ENCODE peak calls at places on chromosomes 13 and 19, in seven cellular contexts. One of them, this sample, is unnamed.

GRCh38 chr13:99265162-99265822 is 7.1 kb upstream of the GPR18 start:
- DNase-seq in T-cell: no peak
- DNase-seq in NCI-H1105: no peak
- DNase-seq in kidney tubule cell: no peak
- DNase-seq in SHP77: no peak
- DNase-seq in AG10803: no peak
- DNase-seq in anterior cingulate cortex: no peak
- DNase-seq in this sample: no peak

GRCh38 chr19:15195381-15195964 is 5.3 kb downstream of the NOTCH3 start:
- DNase-seq in T-cell: no peak
- DNase-seq in NCI-H1105: peak; percentile 66
- DNase-seq in kidney tubule cell: peak; percentile 59
- DNase-seq in SHP77: no peak
- DNase-seq in AG10803: peak; percentile 58
- DNase-seq in anterior cingulate cortex: no peak
- DNase-seq in this sample: no peak

GRCh38 chr19:18520848-18521691 is 800 bp downstream of the ELL start:
- DNase-seq in T-cell: no peak
- DNase-seq in NCI-H1105: no peak
- DNase-seq in kidney tubule cell: peak; percentile 23
- DNase-seq in SHP77: no peak
- DNase-seq in AG10803: no peak
- DNase-seq in anterior cingulate cortex: no peak
- DNase-seq in this sample: no peak

GRCh38 chr13:75339635-75340374 is 142.2 kb downstream of the TBC1D4 start:
- DNase-seq in T-cell: no peak
- DNase-seq in NCI-H1105: no peak
- DNase-seq in kidney tubule cell: no peak
- DNase-seq in SHP77: no peak
- DNase-seq in AG10803: no peak
- DNase-seq in anterior cingulate cortex: no peak
- DNase-seq in this sample: no peak

GRCh38 chr13:77022341-77022740 is 4.6 kb downstream of the FBXL3 start:
- DNase-seq in T-cell: no peak
- DNase-seq in NCI-H1105: no peak
- DNase-seq in kidney tubule cell: peak; percentile 25
- DNase-seq in SHP77: no peak
- DNase-seq in AG10803: peak; percentile 53
- DNase-seq in anterior cingulate cortex: no peak
- DNase-seq in this sample: no peak

GRCh38 chr19:33630880-33631627 is 9.3 kb downstream of the CHST8 start:
- DNase-seq in T-cell: no peak
- DNase-seq in NCI-H1105: no peak
- DNase-seq in kidney tubule cell: no peak
- DNase-seq in SHP77: no peak
- DNase-seq in AG10803: no peak
- DNase-seq in anterior cingulate cortex: no peak
- DNase-seq in this sample: no peak

GRCh38 chr19:2413629-2414028 is 13.8 kb downstream of the TIMM13 start:
- DNase-seq in T-cell: no peak
- DNase-seq in NCI-H1105: no peak
- DNase-seq in kidney tubule cell: no peak
- DNase-seq in SHP77: no peak
- DNase-seq in AG10803: no peak
- DNase-seq in anterior cingulate cortex: no peak
- DNase-seq in this sample: no peak

GRCh38 chr13:65825039-65825438 is 1405.1 kb downstream of the PCDH9 start:
- DNase-seq in T-cell: no peak
- DNase-seq in NCI-H1105: no peak
- DNase-seq in kidney tubule cell: no peak
- DNase-seq in SHP77: no peak
- DNase-seq in AG10803: no peak
- DNase-seq in anterior cingulate cortex: no peak
- DNase-seq in this sample: no peak

GRCh38 chr13:21011378-21011777 is 50.0 kb downstream of the LATS2 start:
- DNase-seq in T-cell: no peak
- DNase-seq in NCI-H1105: no peak
- DNase-seq in kidney tubule cell: peak; percentile 67
- DNase-seq in SHP77: no peak
- DNase-seq in AG10803: peak; percentile 63
- DNase-seq in anterior cingulate cortex: no peak
- DNase-seq in this sample: no peak

GRCh38 chr13:110034031-110034430 is 247.6 kb upstream of the IRS2 start:
- DNase-seq in T-cell: no peak
- DNase-seq in NCI-H1105: no peak
- DNase-seq in kidney tubule cell: no peak
- DNase-seq in SHP77: no peak
- DNase-seq in AG10803: no peak
- DNase-seq in anterior cingulate cortex: no peak
- DNase-seq in this sample: no peak

GRCh38 chr19:4730740-4731171 is 7.1 kb upstream of the DPP9 start:
- DNase-seq in T-cell: peak; percentile 56
- DNase-seq in NCI-H1105: no peak
- DNase-seq in kidney tubule cell: peak; percentile 22
- DNase-seq in SHP77: no peak
- DNase-seq in AG10803: no peak
- DNase-seq in anterior cingulate cortex: no peak
- DNase-seq in this sample: no peak

GRCh38 chr13:30561506-30561905 is 56.2 kb upstream of the USPL1 start:
- DNase-seq in T-cell: no peak
- DNase-seq in NCI-H1105: no peak
- DNase-seq in kidney tubule cell: peak; percentile 24
- DNase-seq in SHP77: no peak
- DNase-seq in AG10803: peak; percentile 35
- DNase-seq in anterior cingulate cortex: no peak
- DNase-seq in this sample: no peak

GRCh38 chr13:33204130-33204927 is 81.2 kb downstream of the STARD13 start:
- DNase-seq in T-cell: no peak
- DNase-seq in NCI-H1105: no peak
- DNase-seq in kidney tubule cell: no peak
- DNase-seq in SHP77: no peak
- DNase-seq in AG10803: peak; percentile 98
- DNase-seq in anterior cingulate cortex: no peak
- DNase-seq in this sample: no peak

GRCh38 chr13:75359266-75359665 is 122.7 kb downstream of the TBC1D4 start:
- DNase-seq in T-cell: no peak
- DNase-seq in NCI-H1105: no peak
- DNase-seq in kidney tubule cell: peak; percentile 95
- DNase-seq in SHP77: no peak
- DNase-seq in AG10803: peak; percentile 92
- DNase-seq in anterior cingulate cortex: no peak
- DNase-seq in this sample: no peak

GRCh38 chr13:52851153-52851962 is 2.9 kb upstream of the PCDH8 start:
- DNase-seq in T-cell: no peak
- DNase-seq in NCI-H1105: no peak
- DNase-seq in kidney tubule cell: peak; percentile 51
- DNase-seq in SHP77: peak; percentile 54
- DNase-seq in AG10803: peak; percentile 9
- DNase-seq in anterior cingulate cortex: peak; percentile 14
- DNase-seq in this sample: no peak

GRCh38 chr13:32940601-32941000 is 75.6 kb upstream of the KL start:
- DNase-seq in T-cell: no peak
- DNase-seq in NCI-H1105: no peak
- DNase-seq in kidney tubule cell: peak; percentile 69
- DNase-seq in SHP77: peak; percentile 65
- DNase-seq in AG10803: peak; percentile 36
- DNase-seq in anterior cingulate cortex: no peak
- DNase-seq in this sample: no peak

GRCh38 chr13:34338102-34338501 is 520.2 kb downstream of the RFC3 start:
- DNase-seq in T-cell: no peak
- DNase-seq in NCI-H1105: no peak
- DNase-seq in kidney tubule cell: no peak
- DNase-seq in SHP77: no peak
- DNase-seq in AG10803: no peak
- DNase-seq in anterior cingulate cortex: no peak
- DNase-seq in this sample: no peak